ENCODE peak calls at places on chromosomes 3 and 15, in four cellular contexts. One of them, this sample, is unnamed.

GRCh38 chr3:107117922-107118576 is 259.2 kb upstream of the CCDC54 start:
- DNase-seq in SW 1271: peak
- DNase-seq in lower leg skin: no peak
- DNase-seq in AG09309: peak
- DNase-seq in this sample: no peak

GRCh38 chr15:50627351-50628055 is 59.1 kb downstream of the TRPM7 start:
- DNase-seq in SW 1271: no peak
- DNase-seq in lower leg skin: no peak
- DNase-seq in AG09309: peak
- DNase-seq in this sample: no peak

GRCh38 chr15:33201376-33202189 is 7.1 kb upstream of the FMN1 start:
- DNase-seq in SW 1271: peak
- DNase-seq in lower leg skin: no peak
- DNase-seq in AG09309: no peak
- DNase-seq in this sample: no peak

GRCh38 chr15:58438956-58439355 is 7.2 kb downstream of the LIPC start:
- DNase-seq in SW 1271: peak
- DNase-seq in lower leg skin: no peak
- DNase-seq in AG09309: peak
- DNase-seq in this sample: no peak

GRCh38 chr15:27573800-27574485 is 525.2 kb downstream of the OCA2 start:
- DNase-seq in SW 1271: no peak
- DNase-seq in lower leg skin: no peak
- DNase-seq in AG09309: no peak
- DNase-seq in this sample: no peak

GRCh38 chr3:16251316-16252085 is 13.2 kb downstream of the DPH3 start:
- DNase-seq in SW 1271: no peak
- DNase-seq in lower leg skin: no peak
- DNase-seq in AG09309: no peak
- DNase-seq in this sample: no peak

GRCh38 chr3:103818800-103819199 is 1384.0 kb downstream of the ZPLD1 start:
- DNase-seq in SW 1271: no peak
- DNase-seq in lower leg skin: no peak
- DNase-seq in AG09309: no peak
- DNase-seq in this sample: no peak

GRCh38 chr15:73691398-73691797 is 7.2 kb downstream of the CD276 start:
- DNase-seq in SW 1271: no peak
- DNase-seq in lower leg skin: peak
- DNase-seq in AG09309: no peak
- DNase-seq in this sample: peak

GRCh38 chr3:46934508-46935167 is 41.9 kb downstream of the CCDC12 start:
- DNase-seq in SW 1271: no peak
- DNase-seq in lower leg skin: no peak
- DNase-seq in AG09309: no peak
- DNase-seq in this sample: no peak

GRCh38 chr15:73677146-73677607 is 7.0 kb upstream of the CD276 start:
- DNase-seq in SW 1271: peak
- DNase-seq in lower leg skin: peak
- DNase-seq in AG09309: no peak
- DNase-seq in this sample: no peak

GRCh38 chr15:62603757-62604156 is 438.7 kb upstream of the C2CD4B start:
- DNase-seq in SW 1271: no peak
- DNase-seq in lower leg skin: peak
- DNase-seq in AG09309: peak
- DNase-seq in this sample: no peak

GRCh38 chr3:34140606-34141005 is 342.2 kb downstream of the PDCD6IP start:
- DNase-seq in SW 1271: no peak
- DNase-seq in lower leg skin: no peak
- DNase-seq in AG09309: no peak
- DNase-seq in this sample: no peak

GRCh38 chr15:69160976-69161877 is 792 bp downstream of the GLCE start:
- DNase-seq in SW 1271: peak
- DNase-seq in lower leg skin: no peak
- DNase-seq in AG09309: no peak
- DNase-seq in this sample: no peak

GRCh38 chr15:67100808-67101581 is 35.6 kb downstream of the SMAD3 start:
- DNase-seq in SW 1271: no peak
- DNase-seq in lower leg skin: no peak
- DNase-seq in AG09309: no peak
- DNase-seq in this sample: no peak

GRCh38 chr15:41022487-41023090 is 69.3 kb downstream of the CHAC1 start:
- DNase-seq in SW 1271: peak
- DNase-seq in lower leg skin: no peak
- DNase-seq in AG09309: peak
- DNase-seq in this sample: no peak

GRCh38 chr3:185585862-185586643 is at the start of gene SENP2:
- DNase-seq in SW 1271: peak
- DNase-seq in lower leg skin: peak
- DNase-seq in AG09309: peak
- DNase-seq in this sample: peak

GRCh38 chr3:115989927-115990326 is 366.6 kb downstream of the GAP43 start:
- DNase-seq in SW 1271: no peak
- DNase-seq in lower leg skin: no peak
- DNase-seq in AG09309: peak
- DNase-seq in this sample: no peak

This sample was measured in thoracic aorta.